ENCODE peak calls at places on chromosome 19, in four cellular contexts. One of them, this sample, is unnamed.

GRCh38 chr19:4977299-4978174 is 8.6 kb downstream of the KDM4B start:
- DNase-seq in HCT116: no peak
- DNase-seq in H1: no peak
- DNase-seq in HepG2: no peak
- DNase-seq in this sample: peak; percentile 29

GRCh38 chr19:10078329-10078728 is 7.8 kb upstream of the SHFL start:
- DNase-seq in HCT116: no peak
- DNase-seq in H1: no peak
- DNase-seq in HepG2: no peak
- DNase-seq in this sample: no peak

GRCh38 chr19:45705115-45705514 is 12.6 kb downstream of the QPCTL start:
- DNase-seq in HCT116: no peak
- DNase-seq in H1: no peak
- DNase-seq in HepG2: no peak
- DNase-seq in this sample: no peak

GRCh38 chr19:40265763-40266099 is 19.4 kb downstream of the AKT2 start:
- DNase-seq in HCT116: no peak
- DNase-seq in H1: no peak
- DNase-seq in HepG2: no peak
- DNase-seq in this sample: no peak

GRCh38 chr19:6718741-6719539 is 1.5 kb downstream of the C3 start:
- DNase-seq in HCT116: peak; percentile 79
- DNase-seq in H1: no peak
- DNase-seq in HepG2: peak; percentile 93
- DNase-seq in this sample: peak; percentile 50

GRCh38 chr19:45368737-45369340 is 1.5 kb downstream of the ERCC2 start:
- DNase-seq in HCT116: no peak
- DNase-seq in H1: no peak
- DNase-seq in HepG2: no peak
- DNase-seq in this sample: no peak

GRCh38 chr19:40907968-40908735 is 26.1 kb upstream of the CYP2A7 start:
- DNase-seq in HCT116: no peak
- DNase-seq in H1: no peak
- DNase-seq in HepG2: no peak
- DNase-seq in this sample: no peak

GRCh38 chr19:45137179-45137761 is 23.5 kb downstream of the NKPD1 start:
- DNase-seq in HCT116: no peak
- DNase-seq in H1: no peak
- DNase-seq in HepG2: no peak
- DNase-seq in this sample: no peak

GRCh38 chr19:13428352-13428751 is 77.9 kb downstream of the CACNA1A start:
- DNase-seq in HCT116: peak; percentile 28
- DNase-seq in H1: no peak
- DNase-seq in HepG2: no peak
- DNase-seq in this sample: no peak

GRCh38 chr19:13373599-13373998 is 132.7 kb downstream of the CACNA1A start:
- DNase-seq in HCT116: no peak
- DNase-seq in H1: no peak
- DNase-seq in HepG2: no peak
- DNase-seq in this sample: no peak

GRCh38 chr19:40282920-40283319 is 2.2 kb downstream of the AKT2 start:
- DNase-seq in HCT116: no peak
- DNase-seq in H1: no peak
- DNase-seq in HepG2: no peak
- DNase-seq in this sample: no peak

GRCh38 chr19:13417054-13417453 is 89.2 kb downstream of the CACNA1A start:
- DNase-seq in HCT116: no peak
- DNase-seq in H1: no peak
- DNase-seq in HepG2: peak; percentile 3
- DNase-seq in this sample: no peak

GRCh38 chr19:50975766-50976165 is 6.4 kb upstream of the KLK6 start:
- DNase-seq in HCT116: peak; percentile 94
- DNase-seq in H1: no peak
- DNase-seq in HepG2: no peak
- DNase-seq in this sample: peak; percentile 43

GRCh38 chr19:14746891-14747290 is 31.5 kb downstream of the ADGRE2 start:
- DNase-seq in HCT116: no peak
- DNase-seq in H1: no peak
- DNase-seq in HepG2: no peak
- DNase-seq in this sample: no peak

GRCh38 chr19:46368116-46368515 is 21.2 kb downstream of the PPP5C start:
- DNase-seq in HCT116: no peak
- DNase-seq in H1: no peak
- DNase-seq in HepG2: no peak
- DNase-seq in this sample: no peak

GRCh38 chr19:11421607-11422098 is 2.5 kb upstream of the RGL3 start:
- DNase-seq in HCT116: no peak
- DNase-seq in H1: peak; percentile 70
- DNase-seq in HepG2: no peak
- DNase-seq in this sample: peak; percentile 88

GRCh38 chr19:53466726-53467125 is 807 bp upstream of the ZNF813 start:
- DNase-seq in HCT116: no peak
- DNase-seq in H1: no peak
- DNase-seq in HepG2: no peak
- DNase-seq in this sample: no peak

GRCh38 chr19:34505321-34506025 is 23.9 kb downstream of the WTIP start:
- DNase-seq in HCT116: no peak
- DNase-seq in H1: no peak
- DNase-seq in HepG2: no peak
- DNase-seq in this sample: no peak

GRCh38 chr19:14127929-14128509 is 8.4 kb downstream of the ASF1B start:
- DNase-seq in HCT116: no peak
- DNase-seq in H1: no peak
- DNase-seq in HepG2: no peak
- DNase-seq in this sample: no peak

GRCh38 chr19:13681509-13681908 is 82.8 kb upstream of the MRI1 start:
- DNase-seq in HCT116: no peak
- DNase-seq in H1: no peak
- DNase-seq in HepG2: no peak
- DNase-seq in this sample: no peak

GRCh38 chr19:12864721-12865715 is 16.2 kb downstream of the DNASE2 start:
- DNase-seq in HCT116: no peak
- DNase-seq in H1: no peak
- DNase-seq in HepG2: peak; percentile 75
- DNase-seq in this sample: peak; percentile 43

GRCh38 chr19:8831832-8832131 is 322 bp downstream of the ZNF558 start:
- DNase-seq in HCT116: no peak
- DNase-seq in H1: no peak
- DNase-seq in HepG2: no peak
- DNase-seq in this sample: peak; percentile 1

GRCh38 chr19:5058456-5059190 is 89.7 kb downstream of the KDM4B start:
- DNase-seq in HCT116: no peak
- DNase-seq in H1: no peak
- DNase-seq in HepG2: no peak
- DNase-seq in this sample: no peak

GRCh38 chr19:45881909-45882528 is 3.9 kb downstream of the IRF2BP1 start:
- DNase-seq in HCT116: no peak
- DNase-seq in H1: no peak
- DNase-seq in HepG2: peak; percentile 84
- DNase-seq in this sample: no peak

GRCh38 chr19:56958428-56958827 is 117.9 kb upstream of the PEG3 start:
- DNase-seq in HCT116: no peak
- DNase-seq in H1: no peak
- DNase-seq in HepG2: no peak
- DNase-seq in this sample: no peak

GRCh38 chr19:17522988-17523872 is 11.8 kb downstream of the PGLS start:
- DNase-seq in HCT116: no peak
- DNase-seq in H1: no peak
- DNase-seq in HepG2: no peak
- DNase-seq in this sample: no peak

GRCh38 chr19:44776402-44777096 is 1.1 kb upstream of the CBLC start:
- DNase-seq in HCT116: peak; percentile 73
- DNase-seq in H1: no peak
- DNase-seq in HepG2: no peak
- DNase-seq in this sample: peak; percentile 93

GRCh38 chr19:14072535-14073231 is at the start of gene MISP3:
- DNase-seq in HCT116: no peak
- DNase-seq in H1: no peak
- DNase-seq in HepG2: no peak
- DNase-seq in this sample: peak; percentile 30

GRCh38 chr19:42468273-42468796 is 25.6 kb upstream of the CXCL17 start:
- DNase-seq in HCT116: peak; percentile 64
- DNase-seq in H1: no peak
- DNase-seq in HepG2: no peak
- DNase-seq in this sample: no peak

GRCh38 chr19:8161135-8161646 is 11.8 kb upstream of the FBN3 start:
- DNase-seq in HCT116: peak; percentile 48
- DNase-seq in H1: no peak
- DNase-seq in HepG2: peak; percentile 65
- DNase-seq in this sample: no peak

GRCh38 chr19:17775991-17776803 is 18.7 kb upstream of the B3GNT3 start:
- DNase-seq in HCT116: no peak
- DNase-seq in H1: no peak
- DNase-seq in HepG2: no peak
- DNase-seq in this sample: no peak

DNA sequence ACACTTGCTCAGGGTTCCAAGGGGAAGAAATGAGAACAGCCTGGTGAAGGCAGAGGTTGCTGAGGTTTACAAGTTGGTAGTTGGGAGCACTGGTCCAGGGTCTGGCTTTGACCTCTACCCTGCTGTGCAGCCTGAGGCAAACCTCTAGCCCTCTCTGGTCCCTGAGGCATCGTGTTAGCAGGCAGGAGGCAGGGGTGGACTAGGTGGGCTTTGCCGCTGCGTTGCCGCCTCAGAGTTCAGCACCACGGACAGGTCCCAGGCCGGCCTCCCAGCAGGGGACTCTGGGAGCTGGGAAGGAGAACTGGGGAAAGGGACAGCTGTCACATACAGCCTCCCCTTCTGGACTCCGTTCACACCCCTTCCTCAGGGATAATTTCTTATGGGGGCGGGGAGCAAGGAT is 3.1 kb downstream of the NCAN start:
- DNase-seq in HCT116: no peak
- DNase-seq in H1: no peak
- DNase-seq in HepG2: peak; percentile 30
- DNase-seq in this sample: peak; percentile 37
- TF ChIP-seq JUND in HCT116: no peak
- TF ChIP-seq JUND in H1: no peak
- TF ChIP-seq JUND in HepG2: no peak
- TF ChIP-seq JUND in this sample: no peak

DNA sequence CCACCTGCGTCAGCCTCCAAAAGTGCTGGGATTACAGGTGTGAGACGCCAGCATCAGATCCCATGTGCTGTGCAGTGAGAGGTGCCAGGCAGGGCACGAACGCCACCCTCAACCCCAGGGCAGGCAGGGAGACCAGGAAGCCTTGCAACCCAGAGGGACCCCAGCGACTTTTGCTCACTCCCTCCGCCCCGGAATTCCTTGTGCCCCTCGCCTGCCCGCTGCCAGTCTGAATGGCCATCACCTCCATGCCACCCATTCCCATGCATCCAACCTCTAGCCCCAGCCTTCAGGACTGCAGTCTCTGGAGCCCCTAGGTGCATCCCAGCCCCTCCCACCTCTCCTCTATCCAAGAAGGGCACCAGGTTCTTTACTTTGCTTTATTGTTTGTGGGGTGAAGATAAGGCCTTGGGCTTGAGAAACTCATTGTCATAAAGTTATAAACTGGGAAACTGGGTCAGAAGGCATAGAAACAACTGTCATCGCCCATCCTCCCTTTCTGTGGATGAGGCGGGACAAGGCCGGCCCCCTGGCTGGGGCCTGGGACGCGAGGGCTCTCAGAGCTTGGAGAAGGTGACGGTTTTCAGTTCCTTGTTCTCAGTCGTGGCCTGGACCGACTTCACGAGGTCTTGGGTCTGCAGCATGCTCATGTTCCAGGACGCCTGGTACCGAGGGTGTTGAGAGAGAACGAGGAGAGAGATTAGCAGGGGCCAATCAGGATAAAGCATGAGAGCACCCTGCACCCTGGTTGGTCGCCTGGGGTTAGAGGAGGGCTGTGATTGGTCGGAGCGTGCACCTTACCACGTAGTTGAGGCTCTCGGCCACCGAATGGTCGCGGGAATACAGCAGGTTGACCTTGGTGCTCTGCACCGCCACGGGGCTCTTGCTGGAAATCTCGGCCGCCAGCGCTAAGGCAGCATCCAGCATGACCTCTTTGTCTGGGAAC is 2.6 kb upstream of the LGALS4 start:
- DNase-seq in HCT116: no peak
- DNase-seq in H1: no peak
- DNase-seq in HepG2: no peak
- DNase-seq in this sample: no peak
- TF ChIP-seq JUND in HCT116: no peak
- TF ChIP-seq JUND in H1: no peak
- TF ChIP-seq JUND in HepG2: no peak
- TF ChIP-seq JUND in this sample: no peak

GRCh38 chr19:2477732-2478191 is 1.8 kb downstream of the GADD45B start:
- DNase-seq in HCT116: no peak
- DNase-seq in H1: no peak
- DNase-seq in HepG2: no peak
- DNase-seq in this sample: peak; percentile 53
- TF ChIP-seq JUND in HCT116: peak; percentile 4
- TF ChIP-seq JUND in H1: no peak
- TF ChIP-seq JUND in HepG2: no peak
- TF ChIP-seq JUND in this sample: no peak

GRCh38 chr19:2282062-2282861 is at the start of gene PEAK3:
- DNase-seq in HCT116: no peak
- DNase-seq in H1: no peak
- DNase-seq in HepG2: no peak
- DNase-seq in this sample: no peak
- TF ChIP-seq JUND in HCT116: no peak
- TF ChIP-seq JUND in H1: no peak
- TF ChIP-seq JUND in HepG2: no peak
- TF ChIP-seq JUND in this sample: no peak

DNA sequence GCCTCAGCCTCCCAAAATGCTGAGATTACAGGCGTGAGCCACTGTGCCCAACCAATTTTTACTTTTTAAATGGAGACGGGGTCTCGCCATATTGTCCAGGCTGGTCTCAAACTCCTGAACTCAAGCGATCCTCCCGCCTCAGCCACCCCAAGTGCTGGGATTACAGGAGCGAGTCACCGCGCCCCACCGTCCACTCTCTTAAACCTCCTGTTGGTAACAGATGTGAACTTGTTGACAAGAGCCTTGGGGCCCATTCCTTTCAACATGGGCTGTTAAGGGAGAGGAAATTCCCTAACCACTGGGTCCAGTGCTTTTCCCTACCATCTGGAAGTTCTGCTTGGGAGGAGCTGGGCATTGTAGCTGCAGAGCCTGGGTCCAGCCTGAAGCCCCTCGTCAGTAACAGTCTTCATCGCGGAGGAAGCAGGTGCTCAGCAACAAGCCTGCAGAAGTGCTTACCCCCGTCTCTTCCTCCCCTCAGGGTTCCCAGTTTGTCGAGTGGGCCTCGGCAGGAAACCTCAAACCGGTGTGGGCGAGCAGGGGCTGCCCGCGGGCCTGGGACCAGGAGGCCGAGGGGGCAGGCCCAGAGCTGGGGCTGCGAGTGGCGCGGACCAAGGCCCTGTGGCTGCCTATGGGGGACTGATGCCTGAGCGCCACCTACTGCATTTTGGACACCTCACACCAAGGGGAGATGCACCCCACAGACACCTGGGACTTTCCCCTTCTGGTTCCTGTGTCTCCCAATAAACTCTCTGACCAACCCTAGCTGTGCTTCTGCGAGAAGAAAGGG is 4.0 kb upstream of the FLT3LG start:
- DNase-seq in HCT116: no peak
- DNase-seq in H1: no peak
- DNase-seq in HepG2: no peak
- DNase-seq in this sample: no peak
- TF ChIP-seq JUND in HCT116: no peak
- TF ChIP-seq JUND in H1: no peak
- TF ChIP-seq JUND in HepG2: no peak
- TF ChIP-seq JUND in this sample: no peak

This sample was measured in T47D.